ENCODE peak calls at places on chromosomes 11 and 22, in six cellular contexts. F, Q, V, M, I and L are unnamed samples.

GRCh38 chr11:1548221-1549070 is 23.6 kb downstream of the DUSP8 start:
- DNase-seq in M (peak; percentile 90), F (no peak), Q (no peak), I (peak; percentile 68), V (peak; percentile 76), L (no peak)

GRCh38 chr22:23178512-23179254 is 1.6 kb upstream of the BCR start:
- DNase-seq in V (peak; percentile 74), Q (peak; percentile 33), F (no peak), I (peak; percentile 61), M (peak; percentile 61), L (no peak)

GRCh38 chr11:70522613-70523311 is 124.4 kb downstream of the CTTN start:
- DNase-seq in Q (no peak), V (no peak), I (no peak), F (no peak), M (peak; percentile 13), L (no peak)

GRCh38 chr11:70278994-70279393 is 8.5 kb downstream of the PPFIA1 start:
- DNase-seq in F (no peak), Q (no peak), I (no peak), M (no peak), V (no peak), L (no peak)

GRCh38 chr11:82995276-82995675 is 76.4 kb downstream of the RAB30 start:
- DNase-seq in Q (no peak), I (no peak), M (no peak), F (no peak), V (no peak), L (no peak)

GRCh38 chr22:24894998-24895397 is 51.5 kb downstream of the LHFPL7 start:
- DNase-seq in F (no peak), I (peak; percentile 75), V (peak; percentile 50), Q (peak; percentile 19), M (peak; percentile 82), L (peak; percentile 30)

GRCh38 chr11:96459751-96460150 is 69.9 kb downstream of the JRKL start:
- DNase-seq in Q (no peak), F (no peak), V (no peak), I (no peak), M (no peak), L (no peak)

GRCh38 chr22:35837328-35837727 is 119.7 kb downstream of the APOL5 start:
- DNase-seq in Q (no peak), F (no peak), V (no peak), M (no peak), I (no peak), L (no peak)

GRCh38 chr22:43126506-43127165 is 16.1 kb downstream of the BIK start:
- DNase-seq in F (peak; percentile 60), M (no peak), Q (peak; percentile 32), I (peak; percentile 89), V (no peak), L (no peak)

GRCh38 chr11:1563149-1563638 is 8.9 kb downstream of the DUSP8 start:
- DNase-seq in Q (no peak), V (no peak), I (no peak), M (no peak), F (no peak), L (no peak)

GRCh38 chr11:63462126-63462525 is 28.8 kb downstream of the PLAAT5 start:
- DNase-seq in I (no peak), M (no peak), V (no peak), F (no peak), Q (no peak), L (no peak)

GRCh38 chr11:23540101-23540561 is 679.9 kb upstream of the CCDC179 start:
- DNase-seq in V (no peak), Q (peak; percentile 29), M (no peak), F (peak; percentile 18), I (peak; percentile 46), L (peak; percentile 10)

GRCh38 chr22:46737976-46738641 is at the start of gene CERK:
- DNase-seq in I (peak; percentile 74), M (peak; percentile 90), F (no peak), V (peak; percentile 80), Q (no peak), L (peak; percentile 29)

GRCh38 chr11:42179211-42179610 is 719.8 kb upstream of the LRRC4C start:
- DNase-seq in V (no peak), I (no peak), F (no peak), M (no peak), Q (no peak), L (no peak)

GRCh38 chr11:33690290-33691050 is 10.2 kb downstream of the C11orf91 start:
- DNase-seq in Q (peak; percentile 78), V (peak; percentile 64), M (peak; percentile 88), F (peak; percentile 84), I (peak; percentile 98), L (peak; percentile 95)

GRCh38 chr11:16891964-16892363 is 122.2 kb downstream of the PLEKHA7 start:
- DNase-seq in F (no peak), V (no peak), I (peak; percentile 8), M (no peak), Q (peak; percentile 17), L (peak; percentile 9)

GRCh38 chr22:41742918-41743317 is 43.6 kb downstream of the MEI1 start:
- DNase-seq in F (no peak), M (no peak), I (no peak), Q (no peak), V (no peak), L (no peak)

GRCh38 chr22:19823191-19823590 is 31.5 kb downstream of the GNB1L start:
- DNase-seq in V (no peak), M (no peak), Q (no peak), F (no peak), I (no peak), L (no peak)

GRCh38 chr11:74453373-74453975 is 13.9 kb downstream of the KCNE3 start:
- DNase-seq in I (peak; percentile 75), Q (no peak), F (peak; percentile 18), M (peak; percentile 61), V (peak; percentile 60), L (no peak)

GRCh38 chr11:28674432-28675076 is 566.4 kb downstream of the METTL15 start:
- DNase-seq in F (no peak), M (no peak), V (no peak), Q (peak; percentile 95), I (peak; percentile 39), L (peak; percentile 82)

GRCh38 chr22:43636086-43636485 is 176.0 kb downstream of the EFCAB6 start:
- DNase-seq in M (no peak), I (no peak), V (no peak), F (no peak), Q (no peak), L (no peak)

GRCh38 chr11:316891-317291 is 3.1 kb downstream of the IFITM1 start:
- DNase-seq in F (no peak), Q (no peak), I (no peak), V (no peak), M (no peak), L (no peak)
- H3K4me3 ChIP-seq in F (no peak overlapping the region), Q (peak overlapping the region; percentile 67), I (no peak overlapping the region), V (no peak overlapping the region), M (peak overlapping the region; percentile 84), L (no peak overlapping the region)

GRCh38 chr11:12102588-12103410 is 7.6 kb upstream of the MICAL2 start:
- DNase-seq in F (no peak), M (no peak), Q (no peak), I (no peak), V (no peak), L (no peak)
- H3K4me3 ChIP-seq in F (no peak overlapping the region), M (no peak overlapping the region), Q (no peak overlapping the region), I (no peak overlapping the region), V (no peak overlapping the region), L (no peak overlapping the region)

DNA sequence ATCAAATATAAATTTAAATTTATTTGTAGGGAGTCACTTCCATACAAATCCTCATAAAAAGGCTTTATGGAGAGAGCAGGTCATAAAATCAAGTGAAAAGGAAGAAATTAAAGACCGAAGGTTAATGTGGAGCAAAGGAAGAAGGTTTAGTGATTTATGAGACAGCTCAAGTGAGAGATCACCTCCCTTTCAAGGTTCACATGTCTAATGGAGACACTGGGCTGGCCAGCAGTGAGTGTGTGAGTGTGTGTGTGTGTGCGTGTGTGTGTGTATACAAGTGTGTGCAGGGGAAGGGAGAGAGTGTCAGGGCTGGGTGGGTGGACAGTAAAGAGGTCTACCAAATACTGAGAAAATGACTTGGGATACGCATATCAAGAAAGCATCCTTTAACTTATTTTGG is 251.2 kb downstream of the FAT3 start:
- DNase-seq in V (no peak), F (no peak), M (no peak), I (no peak), Q (no peak), L (no peak)
- H3K4me3 ChIP-seq in V (no peak overlapping the region), F (no peak overlapping the region), M (no peak overlapping the region), I (no peak overlapping the region), Q (no peak overlapping the region), L (no peak overlapping the region)

DNA sequence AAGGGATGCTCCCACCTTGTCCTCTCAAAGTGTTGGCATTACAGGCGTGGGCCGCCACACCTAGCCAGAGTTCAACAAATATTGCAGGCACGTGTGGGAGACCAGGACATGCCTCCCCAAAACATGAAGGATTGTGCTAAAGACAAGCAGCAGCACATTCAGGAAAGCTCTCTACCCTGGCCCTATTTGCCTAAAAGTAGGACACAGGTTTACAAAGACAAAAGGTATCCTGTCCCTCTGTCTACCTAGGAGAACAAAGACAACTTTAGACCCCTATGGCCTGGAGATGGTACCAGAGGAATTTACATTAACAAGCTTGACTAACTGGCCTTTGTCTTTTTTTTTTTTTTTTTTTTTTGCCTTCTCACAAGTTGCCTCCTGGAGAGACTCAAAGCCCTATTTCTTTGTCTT is 904 bp upstream of the ACCS start:
- DNase-seq in V (no peak), I (no peak), M (no peak), Q (no peak), F (no peak), L (no peak)
- H3K4me3 ChIP-seq in V (no peak overlapping the region), I (no peak overlapping the region), M (no peak overlapping the region), Q (no peak overlapping the region), F (no peak overlapping the region), L (no peak overlapping the region)